ENCODE peak calls at places on chromosomes 13 and 19, in ten cellular contexts. T is stomach, I is spleen, Q is heart left ventricle, B is body of pancreas, W is ovary, V is K562, L is vagina, J is right lobe of liver, M is sigmoid colon. A is an unnamed sample.

GRCh38 chr19:5832527-5833216 is 6.8 kb downstream of the FUT6 start:
- DNase-seq in T (no peak), I (no peak), Q (no peak), B (no peak), W (no peak), V (no peak), L (no peak), J (no peak), M (no peak), A (no peak)

GRCh38 chr13:113874177-113874576 is 10.3 kb upstream of the GAS6 start:
- DNase-seq in T (no peak), I (no peak), Q (no peak), B (no peak), W (no peak), V (no peak), L (peak; percentile 49), J (no peak), M (no peak), A (no peak)

GRCh38 chr13:103303078-103303651 is 236.9 kb upstream of the SLC10A2 start:
- DNase-seq in T (no peak), I (no peak), Q (no peak), B (no peak), W (no peak), V (no peak), L (no peak), J (no peak), M (no peak), A (no peak)

GRCh38 chr13:110964229-110965037 is 49.6 kb upstream of the ANKRD10 start:
- DNase-seq in T (no peak), I (no peak), Q (no peak), B (no peak), W (no peak), V (peak; percentile 72), L (no peak), J (no peak), M (no peak), A (no peak)

GRCh38 chr19:664913-665443 is 2.0 kb upstream of the RNF126 start:
- DNase-seq in T (peak; percentile 83), I (peak; percentile 92), Q (peak; percentile 81), B (peak; percentile 83), W (peak; percentile 85), V (peak; percentile 75), L (no peak), J (peak; percentile 80), M (peak; percentile 88), A (peak; percentile 65)

GRCh38 chr19:10544242-10544752 is 593 bp downstream of the ATG4D start:
- DNase-seq in T (peak; percentile 66), I (no peak), Q (no peak), B (peak; percentile 72), W (peak; percentile 56), V (peak; percentile 65), L (no peak), J (peak; percentile 65), M (no peak), A (no peak)

GRCh38 chr13:73857106-73857505 is 277.1 kb downstream of the KLF12 start:
- DNase-seq in T (no peak), I (no peak), Q (no peak), B (no peak), W (no peak), V (no peak), L (no peak), J (no peak), M (no peak), A (no peak)

GRCh38 chr13:37406031-37406430 is 192.5 kb downstream of the POSTN start:
- DNase-seq in T (no peak), I (no peak), Q (no peak), B (no peak), W (no peak), V (no peak), L (no peak), J (no peak), M (no peak), A (no peak)

GRCh38 chr13:99320693-99321481 is 13.7 kb upstream of the GPR183 start:
- DNase-seq in T (no peak), I (no peak), Q (no peak), B (no peak), W (no peak), V (no peak), L (no peak), J (no peak), M (no peak), A (no peak)

GRCh38 chr13:77832339-77833100 is 86.1 kb downstream of the EDNRB start:
- DNase-seq in T (no peak), I (no peak), Q (no peak), B (no peak), W (no peak), V (no peak), L (no peak), J (no peak), M (no peak), A (no peak)

DNA sequence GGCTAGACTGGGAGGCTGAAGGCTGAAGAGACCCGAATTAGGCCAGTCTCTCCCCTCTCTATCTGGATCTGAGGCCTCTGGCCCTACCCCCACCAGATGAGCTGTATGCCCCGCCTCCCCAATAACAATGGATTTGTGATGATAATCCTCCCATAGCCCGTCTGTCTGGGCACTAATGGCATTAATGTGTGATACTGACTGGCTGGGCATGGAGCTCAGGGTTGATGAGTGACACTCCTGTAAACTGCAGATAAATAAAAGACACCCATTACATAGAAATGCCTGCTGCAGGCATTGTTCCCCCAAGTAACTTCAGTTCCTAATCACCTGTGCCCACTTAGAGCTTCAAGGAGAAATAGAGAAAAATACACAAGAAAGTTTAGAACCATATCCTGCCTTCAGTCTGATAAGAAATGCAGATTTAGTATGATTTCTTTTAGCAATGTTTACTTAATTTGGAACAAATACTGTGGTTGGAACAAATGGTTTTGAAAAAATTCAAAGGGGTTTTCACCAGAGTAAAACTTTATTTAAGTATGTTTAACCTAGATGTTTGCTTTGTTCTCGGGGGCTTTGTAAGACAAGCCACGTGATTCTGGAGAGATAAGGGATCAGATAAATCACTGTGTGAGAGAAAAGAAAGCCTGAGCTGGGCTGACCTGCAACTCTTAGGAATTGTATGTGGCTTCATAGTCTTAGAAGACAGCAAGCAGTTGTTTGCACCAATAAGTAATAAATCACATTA is 60.3 kb downstream of the TNFRSF19 start:
- DNase-seq in T (no peak), I (no peak), Q (no peak), B (no peak), W (no peak), V (no peak), L (no peak), J (no peak), M (no peak), A (no peak)
- H3K4me1 ChIP-seq in T (peaks cover 31% of the 10 kb centered on the region), I (peaks cover 5% of the 10 kb centered on the region), Q (peaks cover 21% of the 10 kb centered on the region), B (peaks cover 31% of the 10 kb centered on the region), W (peaks cover 10% of the 10 kb centered on the region), V (no peaks in the 10 kb centered on the region), L (no peaks in the 10 kb centered on the region), J (peaks cover 10% of the 10 kb centered on the region), M (no peaks in the 10 kb centered on the region), A (peaks cover 20% of the 10 kb centered on the region)

DNA sequence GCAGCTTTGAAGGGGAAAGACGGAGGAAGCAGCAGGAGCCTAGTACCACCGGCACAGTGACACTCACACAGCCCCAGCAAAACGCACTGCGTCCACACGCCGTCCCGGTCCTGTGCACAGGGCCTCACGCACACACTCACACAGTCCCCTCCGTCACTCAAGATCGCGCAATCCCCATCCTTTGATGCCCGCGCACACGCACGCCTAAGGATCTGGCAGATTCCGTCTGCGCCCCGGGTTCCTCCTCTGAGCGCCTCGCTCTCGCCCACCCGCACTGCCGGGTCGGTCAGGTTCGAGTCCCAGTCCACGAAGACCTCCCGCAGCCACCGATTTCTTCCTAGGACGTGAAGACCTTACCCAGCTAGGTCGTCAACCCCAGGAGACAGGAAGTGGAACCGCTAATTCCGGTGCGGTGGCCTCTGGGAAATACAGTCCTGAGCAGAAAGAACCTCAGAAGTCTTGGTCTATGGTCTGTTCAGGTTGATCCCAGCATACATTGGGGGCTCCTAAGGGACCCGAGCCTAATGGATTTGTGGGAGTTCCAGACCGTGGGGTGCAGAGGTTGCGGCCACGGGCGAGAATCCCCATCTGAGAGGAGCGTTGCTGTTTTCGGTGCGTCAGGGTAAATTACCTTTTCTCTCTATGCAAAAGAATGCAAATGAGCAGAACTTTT is at the start of gene ZNF780B:
- DNase-seq in T (peak; percentile 67), I (peak; percentile 92), Q (peak; percentile 68), B (peak; percentile 50), W (peak; percentile 27), V (peak; percentile 43), L (no peak), J (peak; percentile 83), M (peak; percentile 65), A (peak; percentile 56)
- TF ChIP-seq POLR2A in T (no peak), I (no peak), Q (no peak), B (no peak), W (no peak), V (peak; percentile 69), L (no peak), J (no peak), M (no peak), A (no peak)

GRCh38 chr19:41708481-41708880 is at the start of gene CEACAM5:
- DNase-seq in T (no peak), I (peak; percentile 51), Q (no peak), B (no peak), W (no peak), V (no peak), L (peak; percentile 55), J (no peak), M (no peak), A (no peak)

GRCh38 chr19:41709951-41710645 is 1.7 kb downstream of the CEACAM5 start:
- DNase-seq in T (peak; percentile 19), I (no peak), Q (no peak), B (no peak), W (no peak), V (no peak), L (peak; percentile 89), J (no peak), M (no peak), A (no peak)

GRCh38 chr19:41707871-41708371 is 505 bp upstream of the CEACAM5 start:
- DNase-seq in T (no peak), I (no peak), Q (no peak), B (no peak), W (no peak), V (no peak), L (peak; percentile 64), J (no peak), M (no peak), A (no peak)

GRCh38 chr19:41714598-41714997 is 6.2 kb downstream of the CEACAM5 start:
- DNase-seq in T (no peak), I (no peak), Q (no peak), B (no peak), W (no peak), V (no peak), L (no peak), J (no peak), M (no peak), A (no peak)

GRCh38 chr19:41711376-41712261 is 3.2 kb downstream of the CEACAM5 start:
- DNase-seq in T (peak; percentile 22), I (no peak), Q (no peak), B (no peak), W (no peak), V (no peak), L (peak; percentile 72), J (no peak), M (no peak), A (no peak)
- H3K27me3 ChIP-seq in T (no peaks in the 10 kb centered on the region), I (no peaks in the 10 kb centered on the region), Q (peaks cover 50% of the 10 kb centered on the region), B (no peaks in the 10 kb centered on the region), W (no peaks in the 10 kb centered on the region), V (peaks cover 3% of the 10 kb centered on the region), L (no peaks in the 10 kb centered on the region), J (no peaks in the 10 kb centered on the region), M (no peaks in the 10 kb centered on the region), A (peaks cover 9% of the 10 kb centered on the region)

DNA sequence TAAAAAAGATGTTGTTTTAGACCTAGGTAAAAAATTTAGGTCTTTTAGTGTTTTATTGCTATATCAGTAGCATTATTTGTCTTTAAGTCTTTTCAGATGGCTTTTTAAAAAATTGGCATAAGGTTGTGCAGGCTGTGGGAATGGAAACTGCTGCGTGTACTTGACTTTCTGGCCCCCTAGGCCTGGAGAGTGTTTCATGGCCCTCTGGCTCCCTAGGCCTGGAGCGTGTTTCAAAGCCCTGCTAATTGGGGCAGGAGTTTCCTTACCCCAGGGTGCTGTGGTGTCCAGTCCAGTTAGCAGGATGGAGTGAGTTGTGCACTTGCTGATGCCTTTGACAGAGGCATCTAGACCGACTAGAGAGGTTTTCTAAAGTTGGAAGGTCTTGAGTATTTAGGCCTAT is 23.8 kb downstream of the PRAM1 start:
- DNase-seq in T (no peak), I (no peak), Q (no peak), B (no peak), W (no peak), V (no peak), L (no peak), J (no peak), M (no peak), A (no peak)
- H3K4me1 ChIP-seq in T (peaks cover 60% of the 10 kb centered on the region), I (peaks cover 78% of the 10 kb centered on the region), Q (peaks cover 49% of the 10 kb centered on the region), B (peaks cover 32% of the 10 kb centered on the region), W (peaks cover 4% of the 10 kb centered on the region), V (peaks cover 4% of the 10 kb centered on the region), L (peaks cover 46% of the 10 kb centered on the region), J (no peaks in the 10 kb centered on the region), M (peaks cover 23% of the 10 kb centered on the region), A (peaks cover 9% of the 10 kb centered on the region)